ENCODE peak calls at places on chromosomes 12 and 14, in four cellular contexts. W is heart left ventricle, I is MM.1S, D is neural progenitor cell. G is an unnamed sample.

GRCh38 chr14:22427771-22428228 is 161.2 kb downstream of the DAD1 start:
- DNase-seq in W (no peak), I (no peak), D (peak; percentile 17), G (no peak)

GRCh38 chr12:91381309-91381804 is 198.7 kb upstream of the DCN start:
- DNase-seq in W (peak; percentile 65), I (no peak), D (peak; percentile 89), G (peak; percentile 58)

GRCh38 chr12:65595016-65595560 is 229.2 kb upstream of the HMGA2 start:
- DNase-seq in W (no peak), I (no peak), D (no peak), G (peak; percentile 17)

GRCh38 chr12:54229624-54230212 is 40.9 kb upstream of the SMUG1 start:
- DNase-seq in W (no peak), I (no peak), D (no peak), G (no peak)

GRCh38 chr12:109582636-109583035 is 9.0 kb downstream of the MVK start:
- DNase-seq in W (no peak), I (no peak), D (peak; percentile 31), G (peak; percentile 77)

GRCh38 chr14:21047378-21047781 is 5.2 kb downstream of the RNASE7 start:
- DNase-seq in W (no peak), I (no peak), D (no peak), G (no peak)

GRCh38 chr12:108508243-108508642 is 6.8 kb upstream of the FICD start:
- DNase-seq in W (no peak), I (no peak), D (no peak), G (no peak)

GRCh38 chr14:23294734-23295561 is 7.7 kb downstream of the PPP1R3E start:
- DNase-seq in W (no peak), I (peak; percentile 24), D (peak; percentile 85), G (no peak)

GRCh38 chr12:66269757-66270383 is 32.4 kb upstream of the HELB start:
- DNase-seq in W (no peak), I (peak; percentile 74), D (peak; percentile 78), G (peak; percentile 49)

GRCh38 chr12:22477166-22477893 is 67.0 kb downstream of the C2CD5 start:
- DNase-seq in W (no peak), I (no peak), D (no peak), G (no peak)

GRCh38 chr12:27025116-27025515 is 2.8 kb downstream of the MED21 start:
- DNase-seq in W (no peak), I (no peak), D (no peak), G (no peak)

GRCh38 chr14:24678801-24679247 is 44.8 kb upstream of the GZMB start:
- DNase-seq in W (peak; percentile 80), I (peak; percentile 75), D (peak; percentile 93), G (peak; percentile 65)

GRCh38 chr12:10069099-10069498 is 29.7 kb downstream of the CLEC1A start:
- DNase-seq in W (no peak), I (no peak), D (no peak), G (no peak)

GRCh38 chr12:57008113-57008687 is 1.9 kb upstream of the ZBTB39 start:
- DNase-seq in W (no peak), I (peak; percentile 65), D (peak; percentile 61), G (peak; percentile 62)

GRCh38 chr12:46459881-46460545 is 87.4 kb upstream of the SLC38A2 start:
- DNase-seq in W (no peak), I (no peak), D (no peak), G (no peak)

GRCh38 chr14:77903233-77903632 is 103.3 kb downstream of the ADCK1 start:
- DNase-seq in W (no peak), I (no peak), D (no peak), G (no peak)

GRCh38 chr12:104506691-104507401 is 50.1 kb downstream of the CHST11 start:
- DNase-seq in W (no peak), I (no peak), D (no peak), G (peak; percentile 53)

GRCh38 chr12:3836641-3837040 is 36.6 kb downstream of the PARP11 start:
- DNase-seq in W (no peak), I (no peak), D (no peak), G (no peak)

GRCh38 chr12:48017921-48018617 is 13.8 kb upstream of the COL2A1 start:
- DNase-seq in W (no peak), I (no peak), D (no peak), G (no peak)
- H3K27me3 ChIP-seq in W (peaks cover 18% of the 10 kb centered on the region), I (no peaks in the 10 kb centered on the region), D (peaks cover 87% of the 10 kb centered on the region), G (peaks cover 96% of the 10 kb centered on the region)

GRCh38 chr14:68789002-68789797 is 3.7 kb downstream of the ZFP36L1 start:
- DNase-seq in W (peak; percentile 87), I (no peak), D (peak; percentile 76), G (peak; percentile 87)
- H3K4me3 ChIP-seq in W (peak overlapping the region; percentile 91), I (no peak overlapping the region), D (peak overlapping the region; percentile 94), G (peak overlapping the region; percentile 1)

GRCh38 chr14:98728024-98728423 is 544.0 kb downstream of the BCL11B start:
- DNase-seq in W (no peak), I (no peak), D (no peak), G (no peak)
- H3K27me3 ChIP-seq in W (no peaks in the 10 kb centered on the region), I (no peaks in the 10 kb centered on the region), D (no peaks in the 10 kb centered on the region), G (no peaks in the 10 kb centered on the region)

GRCh38 chr12:11954181-11954580 is 116.6 kb upstream of the BCL2L14 start:
- DNase-seq in W (no peak), I (peak; percentile 76), D (no peak), G (no peak)
- H3K4me3 ChIP-seq in W (no peak overlapping the region), I (no peak overlapping the region), D (no peak overlapping the region), G (no peak overlapping the region)

GRCh38 chr14:100569734-100570251 is 17.4 kb downstream of the BEGAIN start:
- DNase-seq in W (no peak), I (no peak), D (peak; percentile 39), G (peak; percentile 74)

GRCh38 chr14:100573009-100573756 is 14.0 kb downstream of the BEGAIN start:
- DNase-seq in W (no peak), I (no peak), D (peak; percentile 55), G (peak; percentile 97)

GRCh38 chr14:100570726-100571454 is 16.3 kb downstream of the BEGAIN start:
- DNase-seq in W (no peak), I (no peak), D (no peak), G (no peak)

GRCh38 chr14:100573757-100574641 is 13.2 kb downstream of the BEGAIN start:
- DNase-seq in W (no peak), I (no peak), D (no peak), G (no peak)

GRCh38 chr14:100571837-100572236 is 15.4 kb downstream of the BEGAIN start:
- DNase-seq in W (no peak), I (no peak), D (no peak), G (peak; percentile 68)
- H3K27me3 ChIP-seq in W (peaks cover 59% of the 10 kb centered on the region), I (peaks cover 33% of the 10 kb centered on the region), D (peaks cover 39% of the 10 kb centered on the region), G (peaks cover 30% of the 10 kb centered on the region)

GRCh38 chr12:63206908-63207307 is 55.9 kb upstream of the AVPR1A start:
- DNase-seq in W (no peak), I (no peak), D (no peak), G (no peak)
- H3K4me3 ChIP-seq in W (no peak overlapping the region), I (no peak overlapping the region), D (no peak overlapping the region), G (no peak overlapping the region)

DNA sequence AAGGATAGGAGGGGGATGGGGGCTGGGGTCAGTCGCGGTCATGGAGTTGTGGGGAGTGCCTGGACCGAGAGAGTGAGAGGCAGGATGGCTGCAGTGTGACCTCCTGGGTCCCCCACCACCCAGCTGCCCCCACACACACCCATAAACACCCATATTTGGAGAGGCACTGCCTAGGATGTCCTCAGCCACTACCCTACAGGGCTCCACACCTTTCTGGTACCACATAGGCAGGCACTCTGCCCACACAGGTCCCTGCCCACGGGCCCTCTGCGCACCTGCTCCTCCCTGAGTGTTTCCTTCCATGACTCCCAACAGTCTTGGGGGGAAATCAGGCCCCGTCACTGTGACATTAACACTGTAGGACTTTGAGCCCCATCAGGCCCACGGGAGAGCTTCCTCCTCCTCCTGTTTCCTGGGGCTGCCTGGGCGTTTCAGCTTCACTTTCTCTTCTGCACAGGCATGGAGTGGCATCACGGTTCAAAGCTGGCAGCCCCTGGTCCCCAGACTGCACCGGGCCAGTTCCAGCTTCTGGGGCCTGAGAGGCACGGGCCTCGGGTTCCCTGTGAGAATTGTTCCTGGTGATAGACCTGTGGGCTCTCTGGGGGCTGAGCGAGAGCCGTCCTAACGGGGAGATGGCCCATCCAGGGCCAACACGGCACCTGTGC is 207.0 kb upstream of the C14orf180 start:
- DNase-seq in W (no peak), I (no peak), D (no peak), G (no peak)
- H3K27me3 ChIP-seq in W (no peaks in the 10 kb centered on the region), I (peaks cover 37% of the 10 kb centered on the region), D (no peaks in the 10 kb centered on the region), G (no peaks in the 10 kb centered on the region)

DNA sequence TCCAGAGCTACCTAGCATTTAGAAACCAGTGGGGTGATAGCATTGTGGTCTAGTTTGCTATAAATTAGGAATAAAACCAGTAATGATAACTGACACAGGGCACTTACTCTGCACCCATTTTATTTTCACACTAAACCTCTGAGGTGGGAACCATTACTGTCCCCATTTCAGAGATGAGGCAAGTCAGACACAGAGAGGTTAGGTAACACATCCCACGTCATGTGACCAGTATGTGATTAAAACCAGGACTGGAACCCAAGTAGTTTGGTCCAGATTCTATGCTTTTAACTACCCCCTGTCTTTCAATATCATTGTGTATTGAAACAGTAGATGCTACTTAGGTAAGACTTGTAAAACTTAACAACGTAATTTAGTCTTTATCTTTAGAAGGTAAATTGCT is 110.2 kb downstream of the PLXNC1 start:
- DNase-seq in W (no peak), I (peak; percentile 24), D (no peak), G (no peak)
- H3K4me3 ChIP-seq in W (no peak overlapping the region), I (no peak overlapping the region), D (no peak overlapping the region), G (no peak overlapping the region)

GRCh38 chr14:97414718-97415098 is 617.5 kb downstream of the VRK1 start:
- DNase-seq in W (no peak), I (no peak), D (no peak), G (no peak)
- H3K27me3 ChIP-seq in W (peaks cover 50% of the 10 kb centered on the region), I (no peaks in the 10 kb centered on the region), D (peaks cover 71% of the 10 kb centered on the region), G (peaks cover 8% of the 10 kb centered on the region)

DNA sequence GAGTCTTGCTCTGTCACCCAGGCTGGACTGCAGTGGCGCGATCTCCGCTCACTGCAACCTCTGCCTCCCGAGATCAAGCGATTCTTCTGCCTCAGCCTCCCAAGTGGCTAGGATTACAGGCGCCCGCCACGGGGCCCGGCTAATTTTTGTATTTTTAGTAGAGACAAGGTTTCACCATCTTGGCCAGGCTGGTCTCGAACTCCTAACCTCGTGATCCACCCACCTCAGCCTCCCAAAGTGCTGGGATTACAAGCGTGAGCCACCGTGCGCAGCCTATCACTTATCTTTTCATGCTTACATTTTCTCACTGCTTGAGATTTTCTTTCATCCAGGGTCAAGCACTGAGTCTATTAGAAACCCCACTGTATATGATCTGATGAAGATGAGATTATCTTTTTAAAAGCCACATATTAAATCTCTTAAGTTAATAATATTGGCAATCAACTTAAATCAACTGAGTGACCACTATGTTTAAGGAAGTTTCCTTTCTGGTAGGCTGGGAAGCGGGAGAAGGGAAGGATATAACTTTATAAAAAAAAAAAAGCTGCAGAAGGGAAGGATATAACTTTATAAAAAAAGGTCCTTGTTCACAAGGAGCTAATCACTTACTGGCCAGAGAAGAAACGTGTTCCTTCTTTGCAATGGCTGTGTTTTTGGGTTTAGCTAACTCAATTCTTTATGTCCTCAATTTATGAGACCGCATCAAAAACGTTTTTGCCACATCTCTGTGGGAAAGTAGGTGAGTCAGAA is 1.3 kb upstream of the MDM2 start:
- DNase-seq in W (no peak), I (no peak), D (no peak), G (no peak)
- H3K4me3 ChIP-seq in W (no peak overlapping the region), I (peak overlapping the region; percentile 91), D (peak overlapping the region; percentile 64), G (peak overlapping the region; percentile 94)

G was measured in H7.